ENCODE peak calls at places on chromosome 21, in five cellular contexts. A is adrenal gland; F is PC-3; Y is CD4-positive, CD25-positive, alpha-beta regulatory T cell; K is tibial artery. B is an unnamed sample. For H3K36me3, the result is how much of the 10 kb centered on the place peaks cover.

GRCh38 chr21:36075953-36076352 is 6.1 kb downstream of the CBR1 start:
- DNase-seq in F (no peak), A (no peak), Y (no peak), K (no peak), B (no peak)

GRCh38 chr21:20998456-20998789 is 214 bp downstream of the NCAM2 start:
- DNase-seq in F (no peak), Y (no peak), K (no peak), A (no peak), B (no peak)

GRCh38 chr21:41460578-41461527 is 34.8 kb downstream of the MX1 start:
- DNase-seq in Y (peak), A (peak), F (peak), K (peak), B (peak)

GRCh38 chr21:36005018-36005417 is 55.3 kb downstream of the SETD4 start:
- DNase-seq in Y (no peak), A (no peak), K (no peak), F (peak), B (no peak)

GRCh38 chr21:32392299-32392879 is 423 bp downstream of the URB1 start:
- DNase-seq in A (no peak), K (no peak), Y (no peak), F (peak), B (peak)

GRCh38 chr21:28016571-28016970 is 976.1 kb downstream of the LTN1 start:
- DNase-seq in K (no peak), A (no peak), Y (no peak), F (no peak), B (no peak)

GRCh38 chr21:38683222-38683621 is 122.5 kb upstream of the ETS2 start:
- DNase-seq in A (no peak), K (no peak), Y (no peak), F (no peak), B (peak)

GRCh38 chr21:36571556-36571955 is 91.6 kb upstream of the CLDN14 start:
- DNase-seq in Y (no peak), K (no peak), A (no peak), F (no peak), B (no peak)

GRCh38 chr21:36471254-36471723 is 8.6 kb downstream of the CLDN14 start:
- DNase-seq in K (no peak), F (peak), Y (no peak), A (no peak), B (no peak)

GRCh38 chr21:35933466-35933865 is 126.9 kb downstream of the SETD4 start:
- DNase-seq in K (peak), A (peak), F (peak), Y (no peak), B (peak)

GRCh38 chr21:39611547-39612190 is 1.1 kb upstream of the B3GALT5 start:
- DNase-seq in K (no peak), Y (no peak), F (no peak), A (no peak), B (no peak)

GRCh38 chr21:32370971-32371766 is 21.6 kb downstream of the URB1 start:
- DNase-seq in K (no peak), F (no peak), A (no peak), Y (no peak), B (peak)

GRCh38 chr21:41678016-41678935 is 88.6 kb downstream of the RIPK4 start:
- DNase-seq in K (peak), Y (no peak), F (peak), A (no peak), B (no peak)

GRCh38 chr21:26715878-26716506 is 129.2 kb downstream of the ADAMTS1 start:
- DNase-seq in K (no peak), Y (no peak), A (peak), F (peak), B (peak)

GRCh38 chr21:27772816-27773215 is 805.9 kb upstream of the ADAMTS5 start:
- DNase-seq in K (no peak), F (no peak), A (no peak), Y (no peak), B (peak)

GRCh38 chr21:38263493-38263892 is 6.7 kb downstream of the KCNJ15 start:
- DNase-seq in K (no peak), A (no peak), F (no peak), Y (no peak), B (no peak)

GRCh38 chr21:27275294-27275927 is 308.5 kb upstream of the ADAMTS5 start:
- DNase-seq in F (peak), A (no peak), Y (no peak), K (no peak), B (peak)

GRCh38 chr21:15421947-15422346 is 307.8 kb upstream of the USP25 start:
- DNase-seq in F (peak), A (no peak), Y (no peak), K (no peak), B (no peak)

GRCh38 chr21:37937668-37938067 is 21.4 kb upstream of the KCNJ6 start:
- DNase-seq in A (no peak), F (no peak), K (no peak), Y (no peak), B (no peak)

GRCh38 chr21:42766756-42767560 is 112.4 kb downstream of the WDR4 start:
- DNase-seq in Y (no peak), A (no peak), K (no peak), F (no peak), B (no peak)
- H3K36me3 ChIP-seq in Y (under half), A (under half), K (half or more), F (under half), B (under half)

GRCh38 chr21:29360799-29361765 is 62.4 kb downstream of the BACH1 start:
- DNase-seq in F (peak), Y (peak), A (no peak), K (no peak), B (no peak)

GRCh38 chr21:29366532-29366931 is 67.8 kb downstream of the BACH1 start:
- DNase-seq in F (no peak), A (no peak), K (no peak), Y (no peak), B (no peak)

GRCh38 chr21:29367335-29367734 is 68.6 kb downstream of the BACH1 start:
- DNase-seq in K (no peak), A (no peak), Y (no peak), F (no peak), B (no peak)

GRCh38 chr21:29362758-29363157 is 64.0 kb downstream of the BACH1 start:
- DNase-seq in Y (no peak), A (no peak), K (no peak), F (no peak), B (no peak)

DNA sequence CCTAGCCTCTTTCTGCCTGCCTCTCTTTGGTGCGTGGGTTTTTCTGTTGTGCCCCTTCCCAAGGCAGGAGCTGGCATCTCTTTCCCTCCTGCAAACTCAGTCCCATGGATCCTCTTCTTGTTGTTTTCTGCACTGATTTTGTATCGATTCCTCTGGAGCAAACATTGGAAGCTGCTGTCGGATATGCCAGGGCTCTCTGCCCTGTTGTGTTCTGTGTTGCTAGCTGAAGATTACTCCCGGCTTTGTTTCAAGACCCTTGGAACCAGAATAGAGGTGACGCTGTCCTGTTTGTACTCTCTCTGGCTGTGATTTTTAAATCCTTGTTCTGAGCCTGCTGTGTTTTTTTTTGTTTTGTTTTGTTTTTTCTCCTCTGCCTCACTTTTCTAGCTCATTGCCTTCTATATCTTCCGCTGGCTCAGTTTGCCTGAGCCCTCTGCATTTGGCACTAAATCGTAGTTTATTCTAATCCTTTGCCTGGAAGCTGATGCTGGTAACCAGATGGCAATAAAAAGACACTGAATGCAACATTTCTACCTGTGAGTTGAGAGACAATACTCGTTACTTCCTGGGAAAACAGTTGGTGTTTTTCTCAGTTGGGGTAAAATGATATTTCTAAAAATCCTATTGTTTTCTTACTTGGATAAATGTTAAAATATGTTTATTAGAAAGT is 67.0 kb downstream of the BACH1 start:
- DNase-seq in Y (no peak), F (no peak), A (no peak), K (no peak), B (no peak)
- H3K36me3 ChIP-seq in Y (under half), F (under half), A (under half), K (under half), B (under half)

GRCh38 chr21:45507523-45507875 is 34.7 kb downstream of the SLC19A1 start:
- DNase-seq in A (no peak), K (peak), F (no peak), Y (no peak), B (no peak)

GRCh38 chr21:45507888-45508508 is 34.2 kb downstream of the SLC19A1 start:
- DNase-seq in Y (no peak), F (no peak), K (peak), A (no peak), B (no peak)

GRCh38 chr21:45510466-45510955 is 31.7 kb downstream of the SLC19A1 start:
- DNase-seq in F (no peak), A (no peak), Y (no peak), K (no peak), B (no peak)

GRCh38 chr21:45509566-45510465 is 32.4 kb downstream of the SLC19A1 start:
- DNase-seq in Y (no peak), A (no peak), K (peak), F (no peak), B (no peak)

DNA sequence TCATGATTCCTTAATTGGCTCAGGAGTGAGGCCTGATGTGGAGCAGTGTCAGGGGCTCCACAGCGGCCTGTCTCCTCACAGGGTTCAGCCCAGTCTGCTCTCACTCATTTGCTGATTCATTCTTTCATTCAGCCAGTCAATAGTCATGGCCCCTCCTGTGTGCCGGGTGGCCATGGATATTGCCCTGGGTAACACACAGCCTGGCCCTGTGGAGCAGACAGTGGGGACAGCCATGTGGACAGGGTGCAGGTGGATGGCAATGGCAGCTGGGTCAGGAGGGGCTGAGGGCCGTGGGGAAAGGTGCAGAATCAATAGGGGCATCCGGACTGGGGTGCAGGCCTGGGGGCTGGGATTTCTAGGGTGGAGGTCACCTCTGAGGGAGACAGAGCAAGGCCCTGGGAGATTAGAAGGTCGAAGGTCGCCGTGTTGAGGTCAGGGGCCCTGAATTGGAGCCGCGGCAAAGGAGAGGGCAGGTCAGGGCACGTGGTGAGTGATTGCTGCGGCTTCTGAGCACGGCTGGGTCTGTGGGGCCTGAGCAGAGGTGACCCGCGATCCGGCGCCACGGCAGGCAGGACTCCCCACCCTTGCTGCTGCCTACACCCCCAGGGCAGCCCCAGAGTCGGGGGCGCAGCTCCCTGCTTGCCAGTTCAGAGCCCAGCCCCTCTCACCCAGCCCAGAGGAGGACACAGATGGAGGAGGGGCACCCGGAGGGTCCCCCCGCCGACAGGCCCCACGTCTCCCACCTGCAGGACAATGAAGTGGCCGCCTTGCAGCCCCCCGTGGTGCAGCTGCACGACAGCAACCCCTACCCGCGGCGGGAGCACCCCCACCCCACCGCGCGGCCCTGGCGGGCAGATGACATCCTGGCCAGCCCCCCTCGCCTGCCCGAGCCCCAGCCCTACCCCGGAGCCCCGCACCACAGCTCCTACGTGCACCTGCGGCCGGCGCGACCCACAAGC is 33.4 kb downstream of the SLC19A1 start:
- DNase-seq in F (no peak), K (peak), A (no peak), Y (no peak), B (no peak)
- H3K36me3 ChIP-seq in F (under half), K (half or more), A (under half), Y (under half), B (under half)

GRCh38 chr21:44054710-44055109 is 42.6 kb downstream of the TRAPPC10 start:
- DNase-seq in Y (no peak), F (no peak), A (peak), K (peak), B (peak)
- H3K36me3 ChIP-seq in Y (half or more), F (under half), A (under half), K (half or more), B (under half)

DNA sequence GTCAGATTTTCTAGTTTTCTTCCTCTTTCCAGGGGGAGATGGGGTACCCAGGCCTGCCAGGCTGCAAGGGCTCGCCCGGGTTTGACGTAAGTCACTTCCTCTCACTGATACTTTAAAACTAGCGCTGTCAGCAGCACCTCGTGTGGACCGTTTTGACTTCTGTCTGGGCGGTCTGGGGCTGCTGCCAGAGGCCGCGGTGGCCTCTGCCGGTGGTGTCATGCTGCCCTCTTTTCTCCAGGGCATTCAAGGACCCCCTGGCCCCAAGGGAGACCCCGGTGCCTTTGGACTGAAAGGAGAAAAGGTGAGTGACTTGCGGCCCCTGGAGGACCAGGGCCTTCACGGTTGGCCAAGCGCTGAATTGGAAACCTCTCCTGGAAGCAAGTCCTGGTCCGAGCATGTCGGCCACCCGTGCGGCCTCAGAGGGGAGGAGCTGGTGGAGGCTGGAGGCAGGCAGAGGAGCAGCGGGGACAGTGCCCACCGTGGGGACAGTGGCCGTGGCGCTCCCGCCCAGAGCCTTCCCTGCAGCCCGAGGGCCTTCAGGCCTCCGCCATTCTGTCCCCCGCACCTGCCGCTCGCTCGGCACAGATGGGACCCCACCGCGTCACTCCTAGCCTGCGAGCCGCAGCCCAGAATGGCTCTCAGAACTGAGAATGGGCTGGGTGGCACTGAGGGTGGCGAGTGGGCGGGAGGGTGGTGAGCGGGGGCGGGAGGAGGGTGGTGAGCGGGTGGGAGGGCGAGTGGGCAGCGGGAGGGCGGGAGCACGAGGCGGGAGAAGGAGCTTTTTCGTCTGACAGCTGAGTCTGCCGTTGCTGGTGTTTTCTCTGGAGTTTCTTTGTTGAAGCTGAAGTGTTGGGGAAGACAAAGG is 9.4 kb downstream of the COL6A1 start:
- DNase-seq in F (no peak), K (no peak), A (peak), Y (no peak), B (no peak)
- H3K36me3 ChIP-seq in F (under half), K (half or more), A (under half), Y (under half), B (half or more)

GRCh38 chr21:43018519-43018918 is 44.2 kb downstream of the PKNOX1 start:
- DNase-seq in F (no peak), Y (no peak), A (no peak), K (no peak), B (no peak)

GRCh38 chr21:43012596-43012995 is 38.2 kb downstream of the PKNOX1 start:
- DNase-seq in Y (no peak), A (no peak), F (peak), K (no peak), B (no peak)

GRCh38 chr21:43016728-43017127 is 42.4 kb downstream of the PKNOX1 start:
- DNase-seq in A (no peak), Y (no peak), F (no peak), K (no peak), B (no peak)

GRCh38 chr21:43020177-43020576 is 45.8 kb downstream of the PKNOX1 start:
- DNase-seq in Y (no peak), K (no peak), A (no peak), F (no peak), B (no peak)

DNA sequence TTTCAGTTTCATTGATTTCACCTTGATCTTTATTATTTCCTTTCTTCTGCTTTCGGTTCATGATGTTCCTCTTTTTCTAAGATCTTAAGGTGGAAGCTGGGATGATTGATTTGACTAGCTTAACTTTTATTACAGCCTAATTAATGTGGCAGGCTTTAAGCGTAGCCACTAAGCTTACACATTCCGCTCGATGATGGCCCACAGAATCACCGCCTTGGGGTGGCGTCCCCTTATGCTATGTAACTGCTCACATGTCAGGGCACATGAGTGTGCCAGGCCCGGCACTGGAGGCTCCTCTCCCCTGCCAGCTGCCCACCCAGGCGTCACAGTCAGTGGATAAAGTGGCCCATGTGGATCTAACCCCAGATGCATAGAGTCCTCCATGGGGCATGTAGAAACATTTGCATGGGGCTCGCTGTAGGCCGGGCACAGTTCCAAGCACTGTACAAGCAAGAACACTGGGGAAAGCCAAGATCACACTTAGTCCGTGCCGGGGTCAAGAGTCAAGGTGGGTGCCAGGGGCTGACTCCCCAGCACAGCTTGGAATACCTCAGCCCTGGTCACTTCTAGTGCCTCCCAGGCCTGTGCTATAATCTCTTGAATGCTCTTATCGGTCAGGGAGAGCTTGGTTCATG is 41.7 kb downstream of the PKNOX1 start:
- DNase-seq in A (no peak), F (no peak), K (no peak), Y (no peak), B (no peak)
- H3K36me3 ChIP-seq in A (half or more), F (under half), K (half or more), Y (half or more), B (half or more)

DNA sequence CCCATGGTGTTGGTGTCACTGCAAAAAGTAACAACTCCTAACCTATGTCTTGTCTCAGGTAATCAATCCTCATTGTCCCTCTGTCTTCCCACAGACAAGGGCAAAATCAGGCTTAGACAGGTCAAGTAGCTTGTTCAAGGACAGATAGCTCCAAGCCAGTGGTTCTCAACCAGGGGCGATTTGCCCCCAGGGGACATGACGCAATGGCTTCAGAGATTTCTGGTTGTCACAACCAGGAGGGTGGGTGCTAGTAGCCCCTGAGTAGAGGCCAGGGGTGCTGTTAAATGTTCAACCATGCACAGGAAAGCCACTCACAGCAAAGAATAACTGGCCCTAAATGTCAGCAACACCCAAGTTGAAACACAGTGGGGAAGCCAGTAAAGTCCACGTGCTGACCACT is 178.9 kb downstream of the RUNX1 start:
- DNase-seq in F (no peak), A (no peak), Y (no peak), K (no peak), B (no peak)
- H3K36me3 ChIP-seq in F (half or more), A (under half), Y (half or more), K (under half), B (half or more)

DNA sequence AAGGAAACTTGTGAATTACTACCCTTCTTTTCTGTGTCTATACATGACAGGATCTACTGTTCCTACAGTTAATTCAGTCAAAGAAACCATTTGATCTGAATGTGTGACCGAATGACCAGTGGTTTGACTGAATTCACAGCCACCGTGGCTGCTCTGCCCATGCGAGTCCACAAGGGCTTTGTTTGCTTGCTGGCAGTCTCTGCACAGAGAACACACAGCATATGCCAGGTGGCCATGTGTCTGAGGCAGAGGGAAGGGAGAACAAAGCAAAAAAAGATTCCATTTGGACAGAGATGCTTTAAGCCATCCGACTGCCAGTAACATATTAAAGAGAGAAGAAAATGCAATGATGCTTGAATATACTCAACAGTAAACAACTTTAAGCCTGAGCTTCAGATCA is 737.8 kb upstream of the CXADR start:
- DNase-seq in F (no peak), K (no peak), A (no peak), Y (no peak), B (no peak)
- H3K36me3 ChIP-seq in F (under half), K (under half), A (under half), Y (under half), B (under half)